ENCODE peak calls at places on chromosomes 16 and 17, in ten cellular contexts. One of them, this sample, is unnamed.

GRCh38 chr17:65243838-65244237 is 106.7 kb downstream of the RGS9 start:
- DNase-seq in psoas muscle: no peak
- DNase-seq in fibroblast of the aortic adventitia: peak
- DNase-seq in AG09309: peak
- DNase-seq in fibroblast of lung: peak
- DNase-seq in HFF-Myc: no peak
- DNase-seq in spleen: no peak
- DNase-seq in CD8-positive, alpha-beta T cell: no peak
- DNase-seq in body of pancreas: peak
- DNase-seq in ascending aorta: peak
- DNase-seq in this sample: peak

GRCh38 chr17:46818319-46818928 is at the start of gene WNT3:
- DNase-seq in HFF-Myc: no peak
- DNase-seq in psoas muscle: no peak
- DNase-seq in ascending aorta: no peak
- DNase-seq in CD8-positive, alpha-beta T cell: no peak
- DNase-seq in fibroblast of lung: no peak
- DNase-seq in AG09309: no peak
- DNase-seq in fibroblast of the aortic adventitia: no peak
- DNase-seq in spleen: peak
- DNase-seq in body of pancreas: no peak
- DNase-seq in this sample: peak

GRCh38 chr17:77829871-77830799 is 128.4 kb upstream of the TNRC6C start:
- DNase-seq in CD8-positive, alpha-beta T cell: no peak
- DNase-seq in fibroblast of the aortic adventitia: peak
- DNase-seq in AG09309: no peak
- DNase-seq in spleen: peak
- DNase-seq in ascending aorta: peak
- DNase-seq in HFF-Myc: no peak
- DNase-seq in psoas muscle: peak
- DNase-seq in fibroblast of lung: peak
- DNase-seq in body of pancreas: peak
- DNase-seq in this sample: no peak

GRCh38 chr17:69854381-69854780 is 220.6 kb upstream of the KCNJ16 start:
- DNase-seq in AG09309: no peak
- DNase-seq in HFF-Myc: no peak
- DNase-seq in ascending aorta: no peak
- DNase-seq in fibroblast of the aortic adventitia: no peak
- DNase-seq in body of pancreas: no peak
- DNase-seq in spleen: no peak
- DNase-seq in psoas muscle: no peak
- DNase-seq in CD8-positive, alpha-beta T cell: no peak
- DNase-seq in fibroblast of lung: peak
- DNase-seq in this sample: no peak

GRCh38 chr17:42673885-42674754 is 2.7 kb downstream of the PLEKHH3 start:
- DNase-seq in CD8-positive, alpha-beta T cell: no peak
- DNase-seq in AG09309: no peak
- DNase-seq in body of pancreas: peak
- DNase-seq in fibroblast of lung: peak
- DNase-seq in fibroblast of the aortic adventitia: peak
- DNase-seq in HFF-Myc: no peak
- DNase-seq in spleen: no peak
- DNase-seq in ascending aorta: peak
- DNase-seq in psoas muscle: peak
- DNase-seq in this sample: peak

GRCh38 chr17:14205992-14206461 is 30.6 kb downstream of the CDRT15 start:
- DNase-seq in CD8-positive, alpha-beta T cell: peak
- DNase-seq in spleen: peak
- DNase-seq in AG09309: no peak
- DNase-seq in HFF-Myc: no peak
- DNase-seq in ascending aorta: peak
- DNase-seq in fibroblast of lung: no peak
- DNase-seq in body of pancreas: peak
- DNase-seq in fibroblast of the aortic adventitia: no peak
- DNase-seq in psoas muscle: peak
- DNase-seq in this sample: peak

GRCh38 chr17:63701477-63702222 is 1.7 kb upstream of the LIMD2 start:
- DNase-seq in body of pancreas: peak
- DNase-seq in fibroblast of the aortic adventitia: no peak
- DNase-seq in ascending aorta: peak
- DNase-seq in spleen: peak
- DNase-seq in psoas muscle: no peak
- DNase-seq in CD8-positive, alpha-beta T cell: peak
- DNase-seq in fibroblast of lung: no peak
- DNase-seq in AG09309: no peak
- DNase-seq in HFF-Myc: no peak
- DNase-seq in this sample: no peak

GRCh38 chr17:78128616-78129384 is at the start of gene TMC6:
- DNase-seq in spleen: peak
- DNase-seq in fibroblast of the aortic adventitia: no peak
- DNase-seq in CD8-positive, alpha-beta T cell: peak
- DNase-seq in psoas muscle: no peak
- DNase-seq in body of pancreas: peak
- DNase-seq in ascending aorta: no peak
- DNase-seq in fibroblast of lung: no peak
- DNase-seq in AG09309: no peak
- DNase-seq in HFF-Myc: no peak
- DNase-seq in this sample: peak

GRCh38 chr17:48842746-48843145 is 11.9 kb downstream of the CALCOCO2 start:
- DNase-seq in HFF-Myc: no peak
- DNase-seq in spleen: no peak
- DNase-seq in psoas muscle: no peak
- DNase-seq in fibroblast of lung: no peak
- DNase-seq in CD8-positive, alpha-beta T cell: no peak
- DNase-seq in ascending aorta: no peak
- DNase-seq in body of pancreas: no peak
- DNase-seq in fibroblast of the aortic adventitia: no peak
- DNase-seq in AG09309: no peak
- DNase-seq in this sample: no peak

GRCh38 chr17:21511368-21512195 is 135.4 kb downstream of the KCNJ12 start:
- DNase-seq in body of pancreas: peak
- DNase-seq in CD8-positive, alpha-beta T cell: peak
- DNase-seq in AG09309: peak
- DNase-seq in HFF-Myc: peak
- DNase-seq in psoas muscle: peak
- DNase-seq in fibroblast of lung: peak
- DNase-seq in fibroblast of the aortic adventitia: peak
- DNase-seq in ascending aorta: peak
- DNase-seq in spleen: peak
- DNase-seq in this sample: peak

GRCh38 chr17:45149669-45150603 is 1.7 kb downstream of the HEXIM1 start:
- DNase-seq in CD8-positive, alpha-beta T cell: no peak
- DNase-seq in body of pancreas: peak
- DNase-seq in fibroblast of lung: peak
- DNase-seq in spleen: peak
- DNase-seq in AG09309: no peak
- DNase-seq in HFF-Myc: no peak
- DNase-seq in psoas muscle: peak
- DNase-seq in ascending aorta: peak
- DNase-seq in fibroblast of the aortic adventitia: peak
- DNase-seq in this sample: peak

GRCh38 chr16:73404001-73404400 is 356.1 kb upstream of the ZFHX3 start:
- DNase-seq in psoas muscle: no peak
- DNase-seq in fibroblast of lung: no peak
- DNase-seq in fibroblast of the aortic adventitia: no peak
- DNase-seq in CD8-positive, alpha-beta T cell: no peak
- DNase-seq in ascending aorta: no peak
- DNase-seq in AG09309: no peak
- DNase-seq in spleen: no peak
- DNase-seq in HFF-Myc: no peak
- DNase-seq in body of pancreas: no peak
- DNase-seq in this sample: no peak

GRCh38 chr16:57736419-57737281 is 1.1 kb downstream of the KATNB1 start:
- DNase-seq in body of pancreas: peak
- DNase-seq in spleen: peak
- DNase-seq in HFF-Myc: peak
- DNase-seq in fibroblast of the aortic adventitia: peak
- DNase-seq in CD8-positive, alpha-beta T cell: no peak
- DNase-seq in AG09309: peak
- DNase-seq in fibroblast of lung: peak
- DNase-seq in psoas muscle: no peak
- DNase-seq in ascending aorta: no peak
- DNase-seq in this sample: peak

GRCh38 chr16:54936979-54937672 is 6.5 kb downstream of the IRX5 start:
- DNase-seq in ascending aorta: no peak
- DNase-seq in AG09309: no peak
- DNase-seq in CD8-positive, alpha-beta T cell: no peak
- DNase-seq in fibroblast of lung: peak
- DNase-seq in body of pancreas: no peak
- DNase-seq in fibroblast of the aortic adventitia: peak
- DNase-seq in psoas muscle: no peak
- DNase-seq in spleen: no peak
- DNase-seq in HFF-Myc: no peak
- DNase-seq in this sample: peak

GRCh38 chr16:82586130-82586529 is 40.6 kb upstream of the CDH13 start:
- DNase-seq in AG09309: no peak
- DNase-seq in fibroblast of the aortic adventitia: no peak
- DNase-seq in CD8-positive, alpha-beta T cell: no peak
- DNase-seq in fibroblast of lung: no peak
- DNase-seq in psoas muscle: no peak
- DNase-seq in spleen: no peak
- DNase-seq in body of pancreas: no peak
- DNase-seq in ascending aorta: no peak
- DNase-seq in HFF-Myc: no peak
- DNase-seq in this sample: no peak

GRCh38 chr17:39543669-39544068 is 64.1 kb downstream of the NEUROD2 start:
- DNase-seq in fibroblast of lung: no peak
- DNase-seq in ascending aorta: no peak
- DNase-seq in spleen: no peak
- DNase-seq in psoas muscle: no peak
- DNase-seq in AG09309: no peak
- DNase-seq in body of pancreas: no peak
- DNase-seq in CD8-positive, alpha-beta T cell: no peak
- DNase-seq in HFF-Myc: no peak
- DNase-seq in fibroblast of the aortic adventitia: no peak
- DNase-seq in this sample: no peak

GRCh38 chr17:30472238-30472890 is 4.8 kb upstream of the GOSR1 start:
- DNase-seq in HFF-Myc: no peak
- DNase-seq in fibroblast of lung: peak
- DNase-seq in ascending aorta: no peak
- DNase-seq in fibroblast of the aortic adventitia: peak
- DNase-seq in psoas muscle: no peak
- DNase-seq in body of pancreas: no peak
- DNase-seq in spleen: no peak
- DNase-seq in AG09309: no peak
- DNase-seq in CD8-positive, alpha-beta T cell: no peak
- DNase-seq in this sample: peak
- TF ChIP-seq CTCF in HFF-Myc: no peak
- TF ChIP-seq CTCF in fibroblast of lung: no peak
- TF ChIP-seq CTCF in ascending aorta: no peak
- TF ChIP-seq CTCF in fibroblast of the aortic adventitia: no peak
- TF ChIP-seq CTCF in psoas muscle: no peak
- TF ChIP-seq CTCF in body of pancreas: no peak
- TF ChIP-seq CTCF in spleen: no peak
- TF ChIP-seq CTCF in AG09309: no peak
- TF ChIP-seq CTCF in CD8-positive, alpha-beta T cell: no peak
- TF ChIP-seq CTCF in this sample: no peak

GRCh38 chr17:57294629-57295501 is 38.5 kb downstream of the MSI2 start:
- DNase-seq in spleen: no peak
- DNase-seq in fibroblast of the aortic adventitia: no peak
- DNase-seq in fibroblast of lung: peak
- DNase-seq in HFF-Myc: no peak
- DNase-seq in AG09309: no peak
- DNase-seq in ascending aorta: no peak
- DNase-seq in CD8-positive, alpha-beta T cell: no peak
- DNase-seq in psoas muscle: peak
- DNase-seq in body of pancreas: no peak
- DNase-seq in this sample: peak
- H3K4me3 ChIP-seq in spleen: no peak
- H3K4me3 ChIP-seq in fibroblast of the aortic adventitia: no peak
- H3K4me3 ChIP-seq in fibroblast of lung: no peak
- H3K4me3 ChIP-seq in HFF-Myc: no peak
- H3K4me3 ChIP-seq in AG09309: no peak
- H3K4me3 ChIP-seq in ascending aorta: no peak
- H3K4me3 ChIP-seq in CD8-positive, alpha-beta T cell: no peak
- H3K4me3 ChIP-seq in psoas muscle: no peak
- H3K4me3 ChIP-seq in body of pancreas: no peak
- H3K4me3 ChIP-seq in this sample: no peak

DNA sequence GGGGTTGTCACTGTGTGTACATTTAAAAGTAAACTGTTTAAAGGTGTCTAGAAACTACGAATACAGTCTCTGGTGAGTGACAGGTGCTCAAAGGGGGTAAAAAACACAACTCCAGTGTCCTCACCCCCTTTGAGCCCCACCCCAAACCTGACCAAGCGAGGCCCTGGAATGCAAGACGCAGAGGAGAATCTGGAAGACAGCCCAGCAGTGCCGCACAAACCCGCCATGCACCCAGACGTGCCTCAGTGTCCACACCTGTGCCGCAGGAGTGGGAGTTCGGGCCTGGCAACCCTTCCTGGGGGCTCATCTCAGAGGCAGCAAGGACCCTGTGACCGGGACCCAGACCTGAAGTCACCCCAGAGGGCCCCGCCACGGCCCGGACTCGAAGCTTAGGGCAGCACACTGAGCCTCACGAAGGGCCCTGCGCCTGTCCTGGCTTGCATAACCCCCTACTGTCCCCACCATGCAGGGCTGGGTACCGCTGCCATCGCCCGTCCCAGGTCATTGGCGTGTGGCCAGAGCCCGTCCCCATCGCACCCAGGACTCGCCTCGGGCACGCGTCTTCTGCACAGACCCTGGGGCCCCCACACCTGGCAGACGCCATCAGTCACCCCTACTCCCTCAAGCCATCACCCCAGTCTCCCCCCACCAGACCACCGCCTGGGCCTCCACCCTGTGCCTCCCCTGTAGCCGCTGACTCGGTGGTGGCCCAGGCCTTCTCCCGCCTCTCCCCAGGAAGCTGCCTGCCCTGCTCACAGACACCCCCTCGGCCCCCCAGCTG is 33.0 kb upstream of the ZC3H18 start:
- DNase-seq in psoas muscle: no peak
- DNase-seq in spleen: no peak
- DNase-seq in body of pancreas: no peak
- DNase-seq in AG09309: no peak
- DNase-seq in fibroblast of lung: no peak
- DNase-seq in ascending aorta: no peak
- DNase-seq in HFF-Myc: no peak
- DNase-seq in fibroblast of the aortic adventitia: no peak
- DNase-seq in CD8-positive, alpha-beta T cell: no peak
- DNase-seq in this sample: peak
- TF ChIP-seq CTCF in psoas muscle: no peak
- TF ChIP-seq CTCF in spleen: no peak
- TF ChIP-seq CTCF in body of pancreas: no peak
- TF ChIP-seq CTCF in AG09309: no peak
- TF ChIP-seq CTCF in fibroblast of lung: no peak
- TF ChIP-seq CTCF in ascending aorta: no peak
- TF ChIP-seq CTCF in HFF-Myc: no peak
- TF ChIP-seq CTCF in fibroblast of the aortic adventitia: no peak
- TF ChIP-seq CTCF in CD8-positive, alpha-beta T cell: no peak
- TF ChIP-seq CTCF in this sample: no peak

DNA sequence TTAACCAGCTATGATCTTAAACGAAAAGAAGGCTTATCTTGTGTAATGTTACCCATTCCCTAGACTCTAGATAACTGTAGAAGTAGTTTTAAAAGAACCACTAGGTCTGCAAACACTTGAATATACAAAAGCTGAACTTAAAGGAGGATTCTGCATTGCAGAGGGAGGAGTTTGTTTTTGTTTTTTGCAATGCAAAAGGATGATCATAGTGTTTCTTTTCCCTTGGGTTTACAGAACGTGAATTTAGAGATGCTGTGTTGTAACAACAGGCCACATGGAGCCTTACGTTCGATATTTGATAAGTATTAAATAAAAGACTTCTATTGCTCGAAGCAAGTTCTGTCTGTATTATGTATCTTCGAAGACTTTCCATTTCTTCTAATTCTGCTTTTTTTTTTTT is 77.6 kb downstream of the CHD9 start:
- DNase-seq in fibroblast of the aortic adventitia: peak
- DNase-seq in ascending aorta: no peak
- DNase-seq in psoas muscle: no peak
- DNase-seq in AG09309: no peak
- DNase-seq in fibroblast of lung: no peak
- DNase-seq in CD8-positive, alpha-beta T cell: no peak
- DNase-seq in body of pancreas: no peak
- DNase-seq in spleen: no peak
- DNase-seq in HFF-Myc: no peak
- DNase-seq in this sample: no peak
- H3K4me3 ChIP-seq in fibroblast of the aortic adventitia: peak
- H3K4me3 ChIP-seq in ascending aorta: peak
- H3K4me3 ChIP-seq in psoas muscle: peak
- H3K4me3 ChIP-seq in AG09309: peak
- H3K4me3 ChIP-seq in fibroblast of lung: peak
- H3K4me3 ChIP-seq in CD8-positive, alpha-beta T cell: no peak
- H3K4me3 ChIP-seq in body of pancreas: no peak
- H3K4me3 ChIP-seq in spleen: no peak
- H3K4me3 ChIP-seq in HFF-Myc: peak
- H3K4me3 ChIP-seq in this sample: peak

This sample was measured in epithelial cell of esophagus.